ENCODE peak calls at places on chromosome 18, in five cellular contexts. C is lower leg skin; Q is CD8-positive, alpha-beta memory T cell; O is small intestine; L is fibroblast of mammary gland. V is an unnamed sample.
A peak's percentile ranks its signal among the peaks of the same experiment; 100 is the strongest.

GRCh38 chr18:67123901-67124300 is 392.6 kb downstream of the DSEL start:
- DNase-seq in C (no peak), L (no peak), Q (no peak), O (no peak), V (no peak)

GRCh38 chr18:7325126-7325430 is 94.2 kb downstream of the LRRC30 start:
- DNase-seq in C (no peak), L (no peak), Q (no peak), O (no peak), V (no peak)

GRCh38 chr18:79848294-79848578 is 50.5 kb downstream of the KCNG2 start:
- DNase-seq in Q (no peak), O (no peak), C (no peak), L (no peak), V (no peak)

GRCh38 chr18:46051731-46052461 is 20.2 kb downstream of the PSTPIP2 start:
- DNase-seq in Q (no peak), O (no peak), C (no peak), L (peak; percentile 57), V (no peak)

GRCh38 chr18:57807336-57808117 is 4.4 kb upstream of the ATP8B1 start:
- DNase-seq in Q (no peak), O (no peak), C (no peak), L (peak; percentile 81), V (no peak)

GRCh38 chr18:31499157-31499524 is 1.2 kb downstream of the DSG2 start:
- DNase-seq in L (no peak), Q (no peak), O (peak; percentile 59), C (no peak), V (no peak)

GRCh38 chr18:42798606-42799005 is 316.9 kb downstream of the RIT2 start:
- DNase-seq in O (no peak), L (no peak), Q (no peak), C (no peak), V (no peak)

GRCh38 chr18:49569701-49570100 is 7.8 kb downstream of the LIPG start:
- DNase-seq in L (no peak), C (no peak), O (no peak), Q (no peak), V (no peak)

GRCh38 chr18:35334821-35335220 is 9.4 kb downstream of the ZNF24 start:
- DNase-seq in L (peak; percentile 42), O (no peak), Q (no peak), C (no peak), V (no peak)

GRCh38 chr18:73901151-73901550 is 246.5 kb downstream of the FBXO15 start:
- DNase-seq in Q (no peak), O (no peak), L (no peak), C (no peak), V (no peak)

GRCh38 chr18:7878265-7879173 is 311.4 kb downstream of the PTPRM start:
- DNase-seq in L (no peak), C (no peak), O (peak; percentile 16), Q (no peak), V (no peak)

GRCh38 chr18:40249390-40250080 is 1705.5 kb upstream of the PIK3C3 start:
- DNase-seq in L (no peak), C (no peak), O (no peak), Q (no peak), V (no peak)

GRCh38 chr18:32920796-32921787 is 148.3 kb upstream of the KLHL14 start:
- DNase-seq in C (no peak), L (peak; percentile 97), O (no peak), Q (no peak), V (no peak)

GRCh38 chr18:29496276-29496675 is 1319.3 kb upstream of the CDH2 start:
- DNase-seq in Q (no peak), O (no peak), C (no peak), L (peak; percentile 17), V (no peak)

GRCh38 chr18:32405588-32405987 is 65.1 kb downstream of the GAREM1 start:
- DNase-seq in C (no peak), Q (no peak), L (no peak), O (no peak), V (no peak)

GRCh38 chr18:22188551-22189267 is 19.3 kb downstream of the GATA6 start:
- DNase-seq in O (no peak), C (no peak), Q (no peak), L (no peak), V (no peak)

GRCh38 chr18:74457043-74457742 is at the start of gene DIPK1C:
- DNase-seq in O (no peak), C (no peak), Q (no peak), L (no peak), V (no peak)

GRCh38 chr18:50203801-50204604 is 9.1 kb upstream of the MYO5B start:
- DNase-seq in L (peak; percentile 40), O (peak; percentile 73), Q (no peak), C (no peak), V (no peak)

GRCh38 chr18:48983793-48984437 is 33.1 kb upstream of the SMAD7 start:
- DNase-seq in L (no peak), O (peak; percentile 53), Q (no peak), C (no peak), V (no peak)

GRCh38 chr18:36354989-36355388 is 57.5 kb downstream of the FHOD3 start:
- DNase-seq in C (no peak), L (peak; percentile 95), O (no peak), Q (no peak), V (no peak)

GRCh38 chr18:59005266-59005665 is 134.4 kb upstream of the SEC11C start:
- DNase-seq in C (no peak), O (no peak), Q (no peak), L (peak; percentile 64), V (no peak)

GRCh38 chr18:48023334-48024008 is 93.0 kb upstream of the SMAD2 start:
- DNase-seq in L (peak; percentile 75), O (peak; percentile 42), Q (no peak), C (no peak), V (no peak)

GRCh38 chr18:13641551-13642439 is 84.6 kb downstream of the FAM210A start:
- DNase-seq in C (no peak), L (no peak), O (no peak), Q (no peak), V (no peak)

GRCh38 chr18:47984991-47985390 is 54.5 kb upstream of the SMAD2 start:
- DNase-seq in L (no peak), C (no peak), O (no peak), Q (no peak), V (no peak)

GRCh38 chr18:79402977-79403722 is 7.4 kb downstream of the NFATC1 start:
- DNase-seq in O (no peak), C (peak; percentile 74), Q (no peak), L (no peak), V (no peak)

GRCh38 chr18:57802166-57802868 is 798 bp downstream of the ATP8B1 start:
- DNase-seq in Q (no peak), O (no peak), C (no peak), L (no peak), V (no peak)

GRCh38 chr18:944440-944839 is 39.8 kb downstream of the ADCYAP1 start:
- DNase-seq in L (peak; percentile 77), O (no peak), C (no peak), Q (no peak), V (no peak)

GRCh38 chr18:48036191-48036590 is 105.7 kb upstream of the SMAD2 start:
- DNase-seq in Q (no peak), O (no peak), L (peak; percentile 25), C (no peak), V (no peak)

GRCh38 chr18:3283253-3283863 is 21.4 kb downstream of the MYL12B start:
- DNase-seq in O (no peak), L (no peak), C (no peak), Q (no peak), V (no peak)

GRCh38 chr18:49561377-49562193 is at the start of gene LIPG:
- DNase-seq in L (peak; percentile 74), O (peak; percentile 98), C (peak; percentile 22), Q (peak; percentile 18), V (peak; percentile 65)

GRCh38 chr18:34467059-34467458 is 242.3 kb upstream of the NOL4 start:
- DNase-seq in C (no peak), O (no peak), Q (no peak), L (peak; percentile 53), V (no peak)

GRCh38 chr18:6881034-6881800 is 151.7 kb downstream of the ARHGAP28 start:
- DNase-seq in L (peak; percentile 86), O (no peak), C (peak; percentile 80), Q (no peak), V (no peak)

GRCh38 chr18:3499498-3499897 is 49.5 kb downstream of the TGIF1 start:
- DNase-seq in C (no peak), L (no peak), O (no peak), Q (no peak), V (no peak)

GRCh38 chr18:69808399-69808798 is 139.3 kb downstream of the CD226 start:
- DNase-seq in L (no peak), O (no peak), Q (no peak), C (no peak), V (no peak)
- H3K4me3 ChIP-seq in L (no peak overlapping the region), O (no peak overlapping the region), Q (no peak overlapping the region), C (no peak overlapping the region), V (no peak overlapping the region)

DNA sequence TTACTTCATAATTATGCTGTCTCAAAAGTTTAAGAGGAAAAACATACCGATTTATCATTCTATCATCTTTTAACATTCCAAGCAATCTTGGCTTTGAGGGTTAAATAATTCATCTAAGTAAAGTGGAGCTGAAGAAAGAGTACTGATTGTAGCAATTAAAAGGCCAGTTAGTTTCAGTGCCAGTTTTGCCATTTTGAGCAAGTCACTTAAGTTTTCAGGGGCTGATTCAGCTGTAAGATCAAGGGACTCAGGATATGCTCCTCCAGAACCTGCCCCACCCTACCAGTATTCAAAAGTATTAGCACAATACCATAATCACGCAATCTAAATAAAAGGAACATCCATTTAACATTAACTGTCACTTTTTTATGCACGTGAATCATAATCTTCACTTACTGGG is 1.9 kb downstream of the SS18 start:
- DNase-seq in C (no peak), Q (no peak), O (no peak), L (peak; percentile 27), V (no peak)
- H3K4me3 ChIP-seq in C (no peak overlapping the region), Q (peak overlapping the region; percentile 75), O (no peak overlapping the region), L (peak overlapping the region; percentile 90), V (peak overlapping the region; percentile 98)

GRCh38 chr18:11578799-11579198 is 30.6 kb upstream of the SLC35G4 start:
- DNase-seq in O (no peak), L (no peak), Q (no peak), C (no peak), V (no peak)
- H3K4me3 ChIP-seq in O (no peak overlapping the region), L (no peak overlapping the region), Q (no peak overlapping the region), C (no peak overlapping the region), V (no peak overlapping the region)

GRCh38 chr18:54957987-54958386 is 1.3 kb downstream of the CCDC68 start:
- DNase-seq in O (no peak), Q (no peak), C (no peak), L (peak; percentile 42), V (no peak)
- H3K4me3 ChIP-seq in O (no peak overlapping the region), Q (no peak overlapping the region), C (no peak overlapping the region), L (no peak overlapping the region), V (no peak overlapping the region)

DNA sequence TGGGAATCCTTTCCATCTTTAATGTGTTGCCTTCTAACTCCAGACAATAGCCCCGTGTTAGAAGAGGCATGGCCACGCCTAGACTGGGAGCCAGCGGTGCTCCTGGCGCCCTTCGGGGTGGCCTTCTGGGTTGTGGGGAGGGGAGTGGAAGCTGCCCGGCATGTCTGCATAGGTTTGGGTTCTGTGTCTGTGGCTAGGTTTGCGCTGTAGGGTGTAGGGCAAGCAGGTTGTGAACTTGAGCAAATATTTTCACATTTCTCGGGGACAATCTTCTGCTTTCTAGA is 40.4 kb downstream of the CELF4 start:
- DNase-seq in L (no peak), C (no peak), O (no peak), Q (no peak), V (no peak)
- H3K4me3 ChIP-seq in L (no peak overlapping the region), C (no peak overlapping the region), O (no peak overlapping the region), Q (no peak overlapping the region), V (no peak overlapping the region)